ENCODE peak calls at places on chromosomes 5 and 9, in four cellular contexts. M, P, V and Y are unnamed samples.

GRCh38 chr9:31355965-31356364 is 1028.5 kb upstream of the ACO1 start:
- DNase-seq in M (no peak), P (no peak), V (no peak), Y (no peak)

GRCh38 chr9:92292338-92293074 is 991 bp downstream of the IARS1 start:
- DNase-seq in M (no peak), P (no peak), V (no peak), Y (no peak)

GRCh38 chr5:132065951-132066701 is 5.7 kb downstream of the IL3 start:
- DNase-seq in M (no peak), P (no peak), V (no peak), Y (no peak)

GRCh38 chr5:154194348-154195329 is 4.1 kb downstream of the GALNT10 start:
- DNase-seq in M (no peak), P (no peak), V (peak; percentile 58), Y (peak; percentile 70)

GRCh38 chr9:132020845-132021510 is 58.7 kb downstream of the MED27 start:
- DNase-seq in M (no peak), P (no peak), V (no peak), Y (no peak)

GRCh38 chr5:93576994-93577575 is 3.9 kb downstream of the NR2F1-AS1 start:
- DNase-seq in M (no peak), P (no peak), V (no peak), Y (no peak)

GRCh38 chr5:138663009-138663408 is 87.8 kb upstream of the HSPA9 start:
- DNase-seq in M (peak; percentile 65), P (peak; percentile 19), V (no peak), Y (no peak)

GRCh38 chr9:86034863-86035734 is 64.3 kb downstream of the GOLM1 start:
- DNase-seq in M (no peak), P (peak; percentile 68), V (peak; percentile 69), Y (no peak)

GRCh38 chr9:96856363-96857286 is 2.3 kb upstream of the ZNF782 start:
- DNase-seq in M (peak; percentile 66), P (peak; percentile 75), V (peak; percentile 81), Y (peak; percentile 30)

GRCh38 chr5:66882592-66883227 is 286.5 kb downstream of the MAST4 start:
- DNase-seq in M (no peak), P (peak; percentile 2), V (peak; percentile 60), Y (no peak)

GRCh38 chr5:36297653-36298052 is 4.0 kb downstream of the RANBP3L start:
- DNase-seq in M (no peak), P (no peak), V (no peak), Y (no peak)

GRCh38 chr5:139690385-139691274 is 42.5 kb downstream of the CXXC5 start:
- DNase-seq in M (no peak), P (no peak), V (peak; percentile 72), Y (no peak)

GRCh38 chr5:21419383-21419782 is 1431.4 kb upstream of the CDH18 start:
- DNase-seq in M (no peak), P (no peak), V (no peak), Y (no peak)

GRCh38 chr9:19934301-19934868 is 145.5 kb upstream of the SLC24A2 start:
- DNase-seq in M (no peak), P (no peak), V (peak; percentile 64), Y (no peak)

GRCh38 chr9:113564804-113565237 is 101.3 kb downstream of the RGS3 start:
- DNase-seq in M (no peak), P (no peak), V (peak; percentile 81), Y (no peak)

GRCh38 chr5:435156-435790 is 7.7 kb upstream of the EXOC3 start:
- DNase-seq in M (no peak), P (no peak), V (no peak), Y (no peak)

GRCh38 chr9:113349434-113350337 is at the start of gene BSPRY:
- DNase-seq in M (peak; percentile 24), P (no peak), V (no peak), Y (no peak)

GRCh38 chr9:89850633-89851325 is 246.0 kb downstream of the GADD45G start:
- DNase-seq in M (no peak), P (no peak), V (peak; percentile 14), Y (peak; percentile 77)

GRCh38 chr5:116574682-116575634 is at the start of gene SEMA6A:
- DNase-seq in M (no peak), P (peak; percentile 95), V (peak; percentile 91), Y (peak; percentile 84)

GRCh38 chr5:126921471-126922091 is 108.8 kb downstream of the MARCHF3 start:
- DNase-seq in M (no peak), P (no peak), V (no peak), Y (no peak)

GRCh38 chr9:32350682-32351081 is 33.8 kb upstream of the ACO1 start:
- DNase-seq in M (no peak), P (no peak), V (peak; percentile 55), Y (peak; percentile 26)

DNA sequence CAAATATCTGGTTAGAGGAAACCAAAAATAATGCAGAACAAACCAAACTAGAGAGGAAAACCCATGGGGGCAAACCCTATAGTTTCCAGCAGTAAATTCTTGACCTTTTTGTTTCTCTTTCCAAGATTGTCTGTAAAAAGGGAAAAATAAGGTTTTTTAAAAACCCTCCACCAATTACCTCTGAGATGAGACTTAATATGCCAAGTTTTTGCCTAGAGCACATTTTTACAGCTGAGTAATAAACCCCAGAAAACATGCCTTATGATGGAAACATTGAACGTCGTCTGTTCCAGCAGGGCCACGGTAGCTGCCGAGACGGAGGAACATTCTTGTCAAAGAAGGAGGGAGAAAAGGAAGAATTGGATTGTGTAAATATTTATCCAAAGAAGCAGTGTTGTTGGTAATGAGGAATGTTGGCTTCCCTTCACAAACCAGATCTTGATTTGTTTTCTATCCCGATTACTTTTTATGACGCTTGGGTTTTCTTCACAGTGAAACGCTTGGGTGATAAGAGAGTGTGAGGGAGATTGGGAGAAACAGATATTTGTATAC is 17.3 kb upstream of the MSX2 start:
- DNase-seq in M (no peak), P (no peak), V (no peak), Y (no peak)
- H3K4me3 ChIP-seq in M (no peak overlapping the region), P (no peak overlapping the region), V (no peak overlapping the region), Y (no peak overlapping the region)

DNA sequence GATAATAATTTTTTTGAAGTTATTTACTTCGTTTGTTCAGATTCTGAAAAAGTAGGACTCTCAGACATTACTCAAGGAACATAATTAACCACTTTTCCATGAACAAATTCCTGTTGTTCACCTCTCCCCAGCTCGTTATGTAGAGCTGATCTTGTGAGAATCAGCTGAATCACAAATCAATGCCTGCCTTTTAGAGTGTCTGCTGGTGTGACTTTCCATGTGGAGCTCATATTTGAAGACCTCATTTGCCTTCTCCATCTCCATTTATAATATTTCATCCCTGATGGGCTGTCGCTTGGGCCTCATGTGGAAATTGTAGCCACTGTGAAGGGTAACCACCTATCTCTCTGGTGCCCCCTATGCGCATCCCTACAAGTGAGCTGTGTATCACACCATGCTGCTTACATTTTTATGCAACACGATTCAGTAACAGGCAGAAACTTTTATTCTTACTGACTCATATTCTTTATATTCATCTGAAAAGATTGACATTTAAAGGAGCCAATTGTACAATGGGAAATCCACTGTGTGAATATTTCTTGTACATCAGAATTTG is 111.3 kb downstream of the STK32A start:
- DNase-seq in M (no peak), P (no peak), V (no peak), Y (no peak)
- TF ChIP-seq CTCF in M (no peak), P (no peak), V (no peak), Y (peak; percentile 16)

DNA sequence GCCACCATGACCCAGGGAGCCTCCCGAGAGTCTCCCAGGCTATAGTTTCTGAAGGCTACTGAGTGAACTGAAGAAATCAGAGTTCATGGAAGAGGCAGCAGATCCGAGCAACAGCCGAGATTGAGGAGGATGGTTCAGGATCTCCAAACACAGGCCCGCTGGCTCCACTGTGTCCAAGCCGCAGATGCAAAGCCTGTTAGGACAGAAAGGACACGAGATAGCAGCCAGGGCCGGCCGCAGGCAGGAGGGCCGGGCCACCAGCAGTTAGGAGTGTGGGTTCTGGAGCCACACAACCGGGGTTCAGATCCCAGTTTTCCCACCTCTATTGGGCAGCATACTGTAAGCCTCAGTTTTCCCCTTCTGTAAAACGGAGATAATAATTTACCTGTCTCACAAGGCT is 27.7 kb downstream of the NEK6 start:
- DNase-seq in M (no peak), P (no peak), V (no peak), Y (no peak)
- H3K4me3 ChIP-seq in M (no peak overlapping the region), P (peak overlapping the region; percentile 54), V (no peak overlapping the region), Y (no peak overlapping the region)

GRCh38 chr9:37565661-37566618 is 10.2 kb downstream of the FBXO10 start:
- DNase-seq in M (no peak), P (peak; percentile 91), V (no peak), Y (no peak)
- TF ChIP-seq CTCF in M (no peak), P (no peak), V (no peak), Y (no peak)

DNA sequence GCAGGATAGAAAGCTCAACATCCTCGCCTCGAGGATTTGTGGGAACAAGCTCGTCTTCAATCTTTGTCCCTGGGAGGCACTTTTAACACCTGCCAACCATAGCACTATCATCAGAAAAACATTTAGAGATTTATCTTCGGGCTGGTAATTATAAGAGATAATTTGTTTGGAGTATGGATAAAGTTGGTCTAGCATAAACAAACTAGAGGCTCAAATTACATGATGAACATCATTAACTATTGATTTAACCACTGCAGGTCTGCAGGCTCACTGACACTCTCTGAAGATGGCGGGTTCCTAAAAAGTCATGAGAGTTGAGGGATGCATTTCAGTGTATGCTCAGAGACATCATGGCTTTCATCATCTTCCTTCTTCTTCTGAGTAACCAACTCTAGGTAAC is 25.8 kb upstream of the PCA3 start:
- DNase-seq in M (no peak), P (no peak), V (no peak), Y (no peak)
- H3K4me3 ChIP-seq in M (no peak overlapping the region), P (no peak overlapping the region), V (no peak overlapping the region), Y (no peak overlapping the region)